ENCODE peak calls at places on chromosomes 16 and 17, in ten cellular contexts. E is ACHN; I is BJ; H is activated CD8-positive, alpha-beta T cell treated with anti-CD3 and anti-CD28 coated beads for 36 hours; G is midbrain; T is NCI-H2029 treated with DMSO at 0.1 percent for 48 hours; U is fibroblast of lung; K is retina; L is keratinocyte; Z is tibial nerve. X is an unnamed sample.

GRCh38 chr16:59470556-59470955 is 736.4 kb upstream of the GOT2 start:
- DNase-seq in Z (no peak), L (no peak), U (no peak), T (no peak), H (no peak), E (no peak), G (no peak), I (no peak), K (no peak), X (no peak)

GRCh38 chr17:47823519-47823918 is 1.9 kb upstream of the OSBPL7 start:
- DNase-seq in Z (no peak), L (no peak), I (no peak), H (no peak), G (no peak), K (no peak), T (no peak), E (no peak), U (no peak), X (no peak)

GRCh38 chr17:78120971-78121800 is 7.4 kb downstream of the TMC6 start:
- DNase-seq in L (no peak), H (peak), I (no peak), Z (no peak), G (no peak), E (no peak), K (no peak), U (no peak), T (no peak), X (no peak)

GRCh38 chr17:29140631-29141483 is 39.3 kb downstream of the MYO18A start:
- DNase-seq in G (no peak), Z (no peak), T (no peak), K (peak), U (no peak), H (peak), L (no peak), I (no peak), E (no peak), X (no peak)

GRCh38 chr16:66814734-66815133 is 13.3 kb upstream of the TERB1 start:
- DNase-seq in E (no peak), G (no peak), H (no peak), T (no peak), L (no peak), K (no peak), Z (no peak), I (no peak), U (no peak), X (no peak)

GRCh38 chr17:11081342-11081741 is 159.7 kb upstream of the SHISA6 start:
- DNase-seq in U (no peak), K (no peak), H (no peak), Z (no peak), E (no peak), I (no peak), T (no peak), L (no peak), G (no peak), X (no peak)

GRCh38 chr16:65309294-65309850 is 187.5 kb upstream of the CDH11 start:
- DNase-seq in I (no peak), K (peak), G (no peak), H (no peak), E (no peak), Z (no peak), T (no peak), U (no peak), L (no peak), X (no peak)

GRCh38 chr16:77896357-77896972 is 108.1 kb downstream of the VAT1L start:
- DNase-seq in E (no peak), I (no peak), G (no peak), L (no peak), U (peak), T (no peak), K (peak), Z (no peak), H (no peak), X (no peak)

GRCh38 chr17:63439682-63440081 is 6.4 kb downstream of the CYB561 start:
- DNase-seq in U (peak), Z (no peak), E (no peak), I (peak), T (no peak), K (no peak), G (no peak), L (no peak), H (no peak), X (peak)

GRCh38 chr16:83652898-83653297 is 154.9 kb upstream of the HSBP1 start:
- DNase-seq in K (no peak), T (no peak), Z (no peak), L (no peak), U (no peak), I (no peak), G (no peak), H (no peak), E (no peak), X (no peak)

GRCh38 chr17:37648555-37648954 is 5.3 kb upstream of the DDX52 start:
- DNase-seq in H (no peak), I (peak), U (peak), Z (no peak), T (no peak), G (no peak), E (peak), K (no peak), L (no peak), X (peak)

GRCh38 chr17:64449545-64449944 is 630 bp downstream of the MILR1 start:
- DNase-seq in E (no peak), U (no peak), Z (no peak), I (no peak), G (no peak), L (no peak), K (no peak), H (no peak), T (no peak), X (no peak)

GRCh38 chr16:75022567-75022966 is 23.7 kb downstream of the ZNRF1 start:
- DNase-seq in E (no peak), T (no peak), H (no peak), K (no peak), I (no peak), G (no peak), Z (no peak), L (no peak), U (peak), X (no peak)

GRCh38 chr16:66735891-66736290 is 15.5 kb downstream of the DYNC1LI2 start:
- DNase-seq in I (no peak), L (no peak), E (no peak), T (no peak), K (no peak), G (no peak), U (no peak), Z (no peak), H (no peak), X (no peak)

GRCh38 chr17:43645765-43646481 is 15.8 kb downstream of the MEOX1 start:
- DNase-seq in U (peak), Z (peak), L (no peak), I (no peak), K (peak), H (peak), E (peak), G (no peak), T (no peak), X (no peak)

GRCh38 chr17:78116411-78116810 is 12.1 kb downstream of the TMC6 start:
- DNase-seq in L (no peak), T (no peak), Z (no peak), E (no peak), U (no peak), I (no peak), H (no peak), G (no peak), K (no peak), X (no peak)

GRCh38 chr17:50867856-50868438 is 1.8 kb upstream of the TOB1 start:
- DNase-seq in Z (no peak), T (peak), E (no peak), I (no peak), L (no peak), K (no peak), G (no peak), U (no peak), H (no peak), X (no peak)

GRCh38 chr16:22300427-22301071 is 3.3 kb downstream of the POLR3E start:
- DNase-seq in K (peak), I (no peak), L (no peak), T (no peak), G (peak), Z (no peak), E (peak), U (peak), H (peak), X (peak)

GRCh38 chr16:26995522-26995921 is 71.2 kb upstream of the C16orf82 start:
- DNase-seq in H (no peak), Z (no peak), K (no peak), E (no peak), U (no peak), T (no peak), I (no peak), G (no peak), L (no peak), X (no peak)

GRCh38 chr17:57810740-57811632 is 38.9 kb downstream of the MRPS23 start:
- DNase-seq in I (peak), K (peak), U (peak), H (no peak), Z (no peak), T (peak), L (no peak), E (no peak), G (peak), X (no peak)

GRCh38 chr17:31281061-31281460 is 16.0 kb downstream of the OMG start:
- DNase-seq in U (no peak), Z (no peak), E (no peak), G (no peak), T (no peak), K (no peak), H (no peak), I (no peak), L (no peak), X (no peak)

GRCh38 chr17:61389670-61390478 is 9.8 kb upstream of the TBX2 start:
- DNase-seq in E (peak), T (no peak), I (no peak), G (peak), K (peak), Z (no peak), H (peak), L (no peak), U (no peak), X (no peak)

GRCh38 chr16:7919782-7920181 is 587.1 kb downstream of the RBFOX1 start:
- DNase-seq in E (no peak), I (no peak), T (no peak), H (no peak), G (no peak), K (no peak), U (no peak), Z (no peak), L (no peak), X (no peak)

X was measured in AG09309.